ENCODE peak calls at places on chromosomes 3 and 15, in five cellular contexts. One of them, this sample, is unnamed.

GRCh38 chr15:69957175-69957574 is 140.5 kb downstream of the TLE3 start:
- DNase-seq in T follicular helper cell: no peak
- DNase-seq in T-helper 9 cell: no peak
- DNase-seq in NCI-H1105 treated with DMSO at 0.1 percent for 48 hours: no peak
- DNase-seq in iris pigment epithelial cell: peak
- DNase-seq in this sample: peak

GRCh38 chr3:191051037-191051436 is 148.0 kb upstream of the OSTN start:
- DNase-seq in T follicular helper cell: no peak
- DNase-seq in NCI-H1105 treated with DMSO at 0.1 percent for 48 hours: peak
- DNase-seq in T-helper 9 cell: no peak
- DNase-seq in iris pigment epithelial cell: no peak
- DNase-seq in this sample: peak

GRCh38 chr3:66068255-66068654 is 29.5 kb upstream of the MAGI1 start:
- DNase-seq in iris pigment epithelial cell: no peak
- DNase-seq in T follicular helper cell: no peak
- DNase-seq in T-helper 9 cell: no peak
- DNase-seq in NCI-H1105 treated with DMSO at 0.1 percent for 48 hours: no peak
- DNase-seq in this sample: no peak

GRCh38 chr15:55164284-55164683 is 32.5 kb downstream of the RSL24D1 start:
- DNase-seq in T-helper 9 cell: no peak
- DNase-seq in iris pigment epithelial cell: no peak
- DNase-seq in NCI-H1105 treated with DMSO at 0.1 percent for 48 hours: no peak
- DNase-seq in T follicular helper cell: no peak
- DNase-seq in this sample: no peak

GRCh38 chr15:50945725-50946124 is 37.2 kb downstream of the AP4E1 start:
- DNase-seq in T follicular helper cell: no peak
- DNase-seq in iris pigment epithelial cell: peak
- DNase-seq in T-helper 9 cell: no peak
- DNase-seq in NCI-H1105 treated with DMSO at 0.1 percent for 48 hours: no peak
- DNase-seq in this sample: no peak

GRCh38 chr3:19866751-19867347 is 67.2 kb downstream of the EFHB start:
- DNase-seq in NCI-H1105 treated with DMSO at 0.1 percent for 48 hours: peak
- DNase-seq in T-helper 9 cell: no peak
- DNase-seq in iris pigment epithelial cell: peak
- DNase-seq in T follicular helper cell: no peak
- DNase-seq in this sample: peak

GRCh38 chr3:74267583-74268184 is 346.8 kb downstream of the CNTN3 start:
- DNase-seq in NCI-H1105 treated with DMSO at 0.1 percent for 48 hours: no peak
- DNase-seq in T follicular helper cell: no peak
- DNase-seq in T-helper 9 cell: no peak
- DNase-seq in iris pigment epithelial cell: peak
- DNase-seq in this sample: peak

GRCh38 chr3:100516232-100516631 is 23.8 kb downstream of the TMEM45A start:
- DNase-seq in T-helper 9 cell: no peak
- DNase-seq in NCI-H1105 treated with DMSO at 0.1 percent for 48 hours: no peak
- DNase-seq in iris pigment epithelial cell: peak
- DNase-seq in T follicular helper cell: no peak
- DNase-seq in this sample: no peak

GRCh38 chr3:128472462-128473179 is 5.9 kb upstream of the DNAJB8 start:
- DNase-seq in iris pigment epithelial cell: no peak
- DNase-seq in T follicular helper cell: no peak
- DNase-seq in NCI-H1105 treated with DMSO at 0.1 percent for 48 hours: no peak
- DNase-seq in T-helper 9 cell: no peak
- DNase-seq in this sample: no peak

GRCh38 chr3:40068647-40069046 is 240.9 kb upstream of the EIF1B start:
- DNase-seq in T-helper 9 cell: no peak
- DNase-seq in iris pigment epithelial cell: no peak
- DNase-seq in NCI-H1105 treated with DMSO at 0.1 percent for 48 hours: no peak
- DNase-seq in T follicular helper cell: no peak
- DNase-seq in this sample: no peak

GRCh38 chr3:98657429-98657828 is 64.0 kb upstream of the CPOX start:
- DNase-seq in iris pigment epithelial cell: peak
- DNase-seq in T-helper 9 cell: peak
- DNase-seq in T follicular helper cell: peak
- DNase-seq in NCI-H1105 treated with DMSO at 0.1 percent for 48 hours: peak
- DNase-seq in this sample: peak

GRCh38 chr15:37125143-37125542 is 24.8 kb upstream of the MEIS2 start:
- DNase-seq in iris pigment epithelial cell: no peak
- DNase-seq in NCI-H1105 treated with DMSO at 0.1 percent for 48 hours: no peak
- DNase-seq in T-helper 9 cell: no peak
- DNase-seq in T follicular helper cell: no peak
- DNase-seq in this sample: no peak

GRCh38 chr15:33242165-33242564 is 47.7 kb upstream of the FMN1 start:
- DNase-seq in NCI-H1105 treated with DMSO at 0.1 percent for 48 hours: no peak
- DNase-seq in T-helper 9 cell: no peak
- DNase-seq in iris pigment epithelial cell: peak
- DNase-seq in T follicular helper cell: no peak
- DNase-seq in this sample: no peak

GRCh38 chr15:100318880-100319279 is 22.9 kb downstream of the ADAMTS17 start:
- DNase-seq in T follicular helper cell: no peak
- DNase-seq in NCI-H1105 treated with DMSO at 0.1 percent for 48 hours: no peak
- DNase-seq in T-helper 9 cell: no peak
- DNase-seq in iris pigment epithelial cell: no peak
- DNase-seq in this sample: no peak

GRCh38 chr15:67105065-67105951 is 39.9 kb downstream of the SMAD3 start:
- DNase-seq in T follicular helper cell: no peak
- DNase-seq in NCI-H1105 treated with DMSO at 0.1 percent for 48 hours: no peak
- DNase-seq in iris pigment epithelial cell: peak
- DNase-seq in T-helper 9 cell: no peak
- DNase-seq in this sample: no peak

GRCh38 chr3:119211803-119212202 is 28.9 kb downstream of the B4GALT4 start:
- DNase-seq in NCI-H1105 treated with DMSO at 0.1 percent for 48 hours: no peak
- DNase-seq in iris pigment epithelial cell: no peak
- DNase-seq in T follicular helper cell: no peak
- DNase-seq in T-helper 9 cell: no peak
- DNase-seq in this sample: no peak

GRCh38 chr3:117926819-117927218 is 1107.8 kb downstream of the IGSF11 start:
- DNase-seq in NCI-H1105 treated with DMSO at 0.1 percent for 48 hours: no peak
- DNase-seq in T follicular helper cell: no peak
- DNase-seq in iris pigment epithelial cell: no peak
- DNase-seq in T-helper 9 cell: no peak
- DNase-seq in this sample: no peak

GRCh38 chr3:194570184-194570583 is 63.0 kb downstream of the TMEM44 start:
- DNase-seq in T-helper 9 cell: no peak
- DNase-seq in iris pigment epithelial cell: no peak
- DNase-seq in T follicular helper cell: no peak
- DNase-seq in NCI-H1105 treated with DMSO at 0.1 percent for 48 hours: no peak
- DNase-seq in this sample: no peak

GRCh38 chr15:61474796-61475195 is 245.7 kb upstream of the RORA start:
- DNase-seq in T follicular helper cell: no peak
- DNase-seq in NCI-H1105 treated with DMSO at 0.1 percent for 48 hours: no peak
- DNase-seq in iris pigment epithelial cell: peak
- DNase-seq in T-helper 9 cell: no peak
- DNase-seq in this sample: no peak

This sample was measured in RPMI8226.